ENCODE peak calls at places on chromosomes 13 and 19, in eight cellular contexts. One of them, this sample, is unnamed.

GRCh38 chr13:40777166-40777956 is 6.4 kb upstream of the MRPS31 start:
- DNase-seq in K562: peak; percentile 59
- DNase-seq in HCT116: peak; percentile 65
- DNase-seq in H1: no peak
- DNase-seq in GM12878: no peak
- DNase-seq in IMR-90: peak; percentile 37
- DNase-seq in A549: peak; percentile 35
- DNase-seq in SK-N-SH: peak; percentile 60
- DNase-seq in this sample: peak; percentile 71

GRCh38 chr19:3361384-3362216 is 4.8 kb upstream of the NFIC start:
- DNase-seq in GM12878: no peak
- DNase-seq in A549: no peak
- DNase-seq in K562: peak; percentile 59
- DNase-seq in H1: no peak
- DNase-seq in HCT116: no peak
- DNase-seq in SK-N-SH: no peak
- DNase-seq in IMR-90: no peak
- DNase-seq in this sample: no peak

GRCh38 chr13:109900320-109900719 is 113.9 kb upstream of the IRS2 start:
- DNase-seq in A549: no peak
- DNase-seq in K562: no peak
- DNase-seq in IMR-90: no peak
- DNase-seq in HCT116: no peak
- DNase-seq in SK-N-SH: no peak
- DNase-seq in GM12878: no peak
- DNase-seq in H1: no peak
- DNase-seq in this sample: no peak

GRCh38 chr13:105804561-105805190 is 730.8 kb downstream of the EFNB2 start:
- DNase-seq in K562: no peak
- DNase-seq in IMR-90: peak; percentile 59
- DNase-seq in A549: no peak
- DNase-seq in GM12878: no peak
- DNase-seq in HCT116: no peak
- DNase-seq in H1: no peak
- DNase-seq in SK-N-SH: no peak
- DNase-seq in this sample: no peak

GRCh38 chr13:36915891-36916640 is 4.0 kb downstream of the SMAD9 start:
- DNase-seq in SK-N-SH: peak; percentile 64
- DNase-seq in HCT116: no peak
- DNase-seq in GM12878: no peak
- DNase-seq in K562: no peak
- DNase-seq in IMR-90: no peak
- DNase-seq in H1: no peak
- DNase-seq in A549: no peak
- DNase-seq in this sample: no peak

GRCh38 chr19:19628499-19629134 is 597 bp upstream of the LPAR2 start:
- DNase-seq in A549: no peak
- DNase-seq in SK-N-SH: peak; percentile 95
- DNase-seq in GM12878: no peak
- DNase-seq in IMR-90: peak; percentile 48
- DNase-seq in H1: peak; percentile 73
- DNase-seq in K562: no peak
- DNase-seq in HCT116: peak; percentile 61
- DNase-seq in this sample: no peak

GRCh38 chr19:50686310-50687032 is 33.1 kb downstream of the SHANK1 start:
- DNase-seq in SK-N-SH: no peak
- DNase-seq in HCT116: no peak
- DNase-seq in K562: no peak
- DNase-seq in A549: no peak
- DNase-seq in GM12878: no peak
- DNase-seq in H1: no peak
- DNase-seq in IMR-90: no peak
- DNase-seq in this sample: no peak

GRCh38 chr13:89755729-89756492 is 1591.6 kb upstream of the MIR17HG start:
- DNase-seq in SK-N-SH: no peak
- DNase-seq in A549: no peak
- DNase-seq in H1: no peak
- DNase-seq in IMR-90: no peak
- DNase-seq in HCT116: no peak
- DNase-seq in K562: no peak
- DNase-seq in GM12878: no peak
- DNase-seq in this sample: no peak

GRCh38 chr13:75447493-75447892 is 34.5 kb downstream of the TBC1D4 start:
- DNase-seq in H1: no peak
- DNase-seq in A549: no peak
- DNase-seq in GM12878: no peak
- DNase-seq in K562: no peak
- DNase-seq in IMR-90: no peak
- DNase-seq in HCT116: no peak
- DNase-seq in SK-N-SH: no peak
- DNase-seq in this sample: no peak

GRCh38 chr13:59710995-59711701 is 452.6 kb downstream of the DIAPH3 start:
- DNase-seq in IMR-90: no peak
- DNase-seq in H1: no peak
- DNase-seq in HCT116: no peak
- DNase-seq in GM12878: no peak
- DNase-seq in A549: no peak
- DNase-seq in K562: no peak
- DNase-seq in SK-N-SH: no peak
- DNase-seq in this sample: no peak

GRCh38 chr13:32390048-32390447 is 37.9 kb downstream of the N4BP2L1 start:
- DNase-seq in GM12878: no peak
- DNase-seq in SK-N-SH: no peak
- DNase-seq in HCT116: no peak
- DNase-seq in IMR-90: no peak
- DNase-seq in A549: no peak
- DNase-seq in H1: no peak
- DNase-seq in K562: no peak
- DNase-seq in this sample: no peak

GRCh38 chr13:102399791-102400618 is 1.8 kb downstream of the FGF14 start:
- DNase-seq in A549: peak; percentile 28
- DNase-seq in SK-N-SH: peak; percentile 78
- DNase-seq in H1: no peak
- DNase-seq in GM12878: no peak
- DNase-seq in HCT116: no peak
- DNase-seq in K562: no peak
- DNase-seq in IMR-90: no peak
- DNase-seq in this sample: no peak

GRCh38 chr19:50406156-50406820 is 12.4 kb upstream of the SPIB start:
- DNase-seq in SK-N-SH: no peak
- DNase-seq in GM12878: no peak
- DNase-seq in H1: no peak
- DNase-seq in HCT116: no peak
- DNase-seq in A549: no peak
- DNase-seq in IMR-90: no peak
- DNase-seq in K562: no peak
- DNase-seq in this sample: no peak

GRCh38 chr19:54594737-54595136 is 1.3 kb downstream of the LILRA1 start:
- DNase-seq in IMR-90: no peak
- DNase-seq in SK-N-SH: no peak
- DNase-seq in A549: no peak
- DNase-seq in H1: no peak
- DNase-seq in K562: no peak
- DNase-seq in HCT116: no peak
- DNase-seq in GM12878: no peak
- DNase-seq in this sample: no peak

GRCh38 chr13:99289674-99290337 is 17.4 kb downstream of the GPR183 start:
- DNase-seq in GM12878: no peak
- DNase-seq in HCT116: no peak
- DNase-seq in K562: no peak
- DNase-seq in A549: no peak
- DNase-seq in SK-N-SH: no peak
- DNase-seq in H1: no peak
- DNase-seq in IMR-90: no peak
- DNase-seq in this sample: no peak

GRCh38 chr13:104140557-104140956 is 1074.3 kb upstream of the SLC10A2 start:
- DNase-seq in A549: no peak
- DNase-seq in GM12878: no peak
- DNase-seq in H1: no peak
- DNase-seq in K562: no peak
- DNase-seq in HCT116: peak; percentile 75
- DNase-seq in SK-N-SH: no peak
- DNase-seq in IMR-90: no peak
- DNase-seq in this sample: no peak

GRCh38 chr13:98787173-98787572 is 34.7 kb upstream of the SLC15A1 start:
- DNase-seq in IMR-90: no peak
- DNase-seq in A549: no peak
- DNase-seq in H1: no peak
- DNase-seq in HCT116: no peak
- DNase-seq in SK-N-SH: no peak
- DNase-seq in K562: no peak
- DNase-seq in GM12878: no peak
- DNase-seq in this sample: no peak

GRCh38 chr19:18044825-18045304 is 36.9 kb downstream of the ARRDC2 start:
- DNase-seq in IMR-90: peak; percentile 76
- DNase-seq in SK-N-SH: no peak
- DNase-seq in HCT116: no peak
- DNase-seq in K562: peak; percentile 57
- DNase-seq in GM12878: peak; percentile 90
- DNase-seq in A549: no peak
- DNase-seq in H1: no peak
- DNase-seq in this sample: no peak

GRCh38 chr19:47435196-47435595 is 15.9 kb upstream of the MEIS3 start:
- DNase-seq in SK-N-SH: no peak
- DNase-seq in GM12878: peak; percentile 37
- DNase-seq in H1: no peak
- DNase-seq in A549: no peak
- DNase-seq in IMR-90: no peak
- DNase-seq in HCT116: no peak
- DNase-seq in K562: no peak
- DNase-seq in this sample: no peak

GRCh38 chr19:41847351-41848105 is 2.7 kb downstream of the DMRTC2 start:
- DNase-seq in GM12878: no peak
- DNase-seq in H1: no peak
- DNase-seq in A549: no peak
- DNase-seq in K562: peak; percentile 4
- DNase-seq in HCT116: no peak
- DNase-seq in SK-N-SH: no peak
- DNase-seq in IMR-90: no peak
- DNase-seq in this sample: no peak
- TF ChIP-seq RAD21 in GM12878: no peak
- TF ChIP-seq RAD21 in H1: no peak
- TF ChIP-seq RAD21 in A549: no peak
- TF ChIP-seq RAD21 in K562: no peak
- TF ChIP-seq RAD21 in HCT116: no peak
- TF ChIP-seq RAD21 in SK-N-SH: no peak
- TF ChIP-seq RAD21 in IMR-90: no peak
- TF ChIP-seq RAD21 in this sample: no peak

DNA sequence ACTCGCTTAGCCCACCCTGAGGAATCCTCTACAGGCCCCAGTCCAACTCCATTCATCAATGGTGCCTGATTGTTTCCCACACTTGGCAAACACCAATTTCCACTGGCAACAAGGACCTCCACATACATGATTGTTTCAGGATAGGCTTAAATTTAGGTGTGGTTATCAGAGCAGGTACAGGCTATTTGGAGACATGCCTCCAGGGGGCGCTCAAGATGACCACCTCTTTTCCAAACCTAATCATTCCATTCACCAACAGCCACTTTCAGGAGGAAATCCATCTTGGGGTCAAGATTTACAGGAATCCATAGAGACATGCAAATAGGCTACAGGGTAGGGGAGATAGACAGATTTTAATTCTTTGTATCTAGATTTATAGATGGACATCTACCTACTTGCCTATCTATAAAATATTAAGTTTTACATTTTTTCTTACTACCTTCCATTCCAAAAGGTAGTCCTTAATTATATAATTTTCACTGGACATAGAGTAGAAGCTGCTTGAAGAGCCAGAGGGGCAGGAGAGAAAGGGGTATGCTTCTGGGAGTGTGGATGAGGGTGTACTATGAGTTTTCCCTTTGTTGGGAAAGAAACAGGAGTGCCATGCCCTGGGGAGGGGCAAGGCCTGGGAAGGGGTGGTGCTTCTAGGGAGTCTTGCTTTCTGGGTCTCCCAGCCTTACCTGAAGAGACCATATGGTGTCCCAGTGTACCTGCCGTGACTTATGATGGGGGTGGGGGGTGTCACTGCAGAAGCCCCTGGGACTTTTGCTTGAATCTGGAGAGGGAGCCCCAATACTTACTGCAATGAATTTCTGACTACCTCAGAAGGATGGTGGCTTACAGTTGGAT is 14.1 kb upstream of the PCDH8 start:
- DNase-seq in SK-N-SH: peak; percentile 59
- DNase-seq in H1: no peak
- DNase-seq in GM12878: no peak
- DNase-seq in K562: peak; percentile 47
- DNase-seq in IMR-90: no peak
- DNase-seq in A549: peak; percentile 23
- DNase-seq in HCT116: peak; percentile 24
- DNase-seq in this sample: peak; percentile 5
- TF ChIP-seq RAD21 in SK-N-SH: peak; percentile 48
- TF ChIP-seq RAD21 in H1: peak; percentile 65
- TF ChIP-seq RAD21 in GM12878: peak; percentile 4
- TF ChIP-seq RAD21 in K562: no peak
- TF ChIP-seq RAD21 in IMR-90: no peak
- TF ChIP-seq RAD21 in A549: no peak
- TF ChIP-seq RAD21 in HCT116: peak; percentile 17
- TF ChIP-seq RAD21 in this sample: no peak

GRCh38 chr19:44092108-44092507 is 2.1 kb upstream of the ZNF224 start:
- DNase-seq in GM12878: no peak
- DNase-seq in K562: no peak
- DNase-seq in IMR-90: no peak
- DNase-seq in HCT116: no peak
- DNase-seq in SK-N-SH: no peak
- DNase-seq in H1: no peak
- DNase-seq in A549: no peak
- DNase-seq in this sample: no peak
- TF ChIP-seq RAD21 in GM12878: no peak
- TF ChIP-seq RAD21 in K562: no peak
- TF ChIP-seq RAD21 in IMR-90: no peak
- TF ChIP-seq RAD21 in HCT116: no peak
- TF ChIP-seq RAD21 in SK-N-SH: no peak
- TF ChIP-seq RAD21 in H1: no peak
- TF ChIP-seq RAD21 in A549: no peak
- TF ChIP-seq RAD21 in this sample: no peak

DNA sequence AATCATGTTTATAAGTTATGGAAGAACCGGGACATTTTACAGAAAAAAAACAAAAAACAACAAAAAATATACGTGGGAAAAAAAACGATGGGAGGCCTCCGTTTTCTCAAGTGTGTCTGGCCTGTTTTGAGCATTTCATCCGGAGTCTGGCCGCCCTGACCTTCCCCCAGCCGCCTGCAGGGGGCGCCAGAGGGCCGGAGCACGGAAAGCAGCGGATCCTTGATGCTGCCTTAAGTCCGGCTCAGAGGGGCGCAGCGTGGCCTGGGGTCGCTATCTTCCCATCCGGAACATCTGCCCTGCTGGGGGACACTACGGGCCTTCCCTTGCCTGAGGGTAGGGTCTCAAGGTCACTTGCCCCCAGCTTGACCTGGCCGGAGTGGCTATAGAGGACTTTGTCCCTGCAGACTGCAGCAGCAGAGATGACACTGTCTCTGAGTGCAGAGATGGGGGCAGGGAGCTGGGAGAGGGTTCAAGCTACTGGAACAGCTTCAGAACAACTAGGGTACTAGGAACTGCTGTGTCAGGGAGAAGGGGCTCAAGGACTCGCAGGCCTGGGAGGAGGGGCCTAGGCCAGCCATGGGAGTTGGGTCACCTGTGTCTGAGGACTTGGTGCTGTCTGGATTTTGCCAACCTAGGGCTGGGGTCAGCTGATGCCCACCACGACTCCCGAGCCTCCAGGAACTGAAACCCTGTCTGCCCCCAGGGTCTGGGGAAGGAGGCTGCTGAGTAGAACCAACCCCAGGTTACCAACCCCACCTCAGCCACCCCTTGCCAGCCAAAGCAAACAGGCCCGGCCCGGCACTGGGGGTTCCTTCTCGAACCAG is 1.8 kb upstream of the APOE start:
- DNase-seq in HCT116: no peak
- DNase-seq in H1: peak; percentile 58
- DNase-seq in K562: peak; percentile 75
- DNase-seq in A549: peak; percentile 79
- DNase-seq in SK-N-SH: peak; percentile 88
- DNase-seq in GM12878: no peak
- DNase-seq in IMR-90: peak; percentile 49
- DNase-seq in this sample: peak; percentile 80
- TF ChIP-seq RAD21 in HCT116: peak; percentile 89
- TF ChIP-seq RAD21 in H1: peak; percentile 83
- TF ChIP-seq RAD21 in K562: peak; percentile 92
- TF ChIP-seq RAD21 in A549: peak; percentile 85
- TF ChIP-seq RAD21 in SK-N-SH: peak; percentile 82
- TF ChIP-seq RAD21 in GM12878: peak; percentile 88
- TF ChIP-seq RAD21 in IMR-90: peak; percentile 86
- TF ChIP-seq RAD21 in this sample: peak; percentile 95

This sample was measured in HepG2.